ENCODE peak calls at places on chromosomes 1 and 21, in seven cellular contexts. One of them, this sample, is unnamed.

GRCh38 chr1:62175568-62176179 is 19.0 kb upstream of the L1TD1 start:
- DNase-seq in EL: peak
- DNase-seq in activated CD4-positive, alpha-beta T cell treated with anti-CD3 and anti-CD28 coated beads for 48 hours: peak
- DNase-seq in SW 1271: peak
- DNase-seq in AG08395: peak
- DNase-seq in activated T-cell treated with anti-CD3 and anti-CD28 coated beads for 1 hour: peak
- DNase-seq in stimulated activated CD8-positive, alpha-beta memory T cell treated with anti-CD3 and anti-CD28 coated beads, Interleukin-4, amount 100 ng/mL, for 4 hours: no peak
- DNase-seq in this sample: peak

GRCh38 chr1:1352784-1353388 is 3.7 kb upstream of the DVL1 start:
- DNase-seq in EL: no peak
- DNase-seq in activated CD4-positive, alpha-beta T cell treated with anti-CD3 and anti-CD28 coated beads for 48 hours: no peak
- DNase-seq in SW 1271: no peak
- DNase-seq in AG08395: no peak
- DNase-seq in activated T-cell treated with anti-CD3 and anti-CD28 coated beads for 1 hour: no peak
- DNase-seq in stimulated activated CD8-positive, alpha-beta memory T cell treated with anti-CD3 and anti-CD28 coated beads, Interleukin-4, amount 100 ng/mL, for 4 hours: no peak
- DNase-seq in this sample: no peak

GRCh38 chr1:119008483-119009299 is 20.5 kb upstream of the TBX15 start:
- DNase-seq in EL: peak
- DNase-seq in activated CD4-positive, alpha-beta T cell treated with anti-CD3 and anti-CD28 coated beads for 48 hours: peak
- DNase-seq in SW 1271: no peak
- DNase-seq in AG08395: peak
- DNase-seq in activated T-cell treated with anti-CD3 and anti-CD28 coated beads for 1 hour: no peak
- DNase-seq in stimulated activated CD8-positive, alpha-beta memory T cell treated with anti-CD3 and anti-CD28 coated beads, Interleukin-4, amount 100 ng/mL, for 4 hours: no peak
- DNase-seq in this sample: peak

GRCh38 chr1:35447278-35447677 is 109.9 kb downstream of the KIAA0319L start:
- DNase-seq in EL: no peak
- DNase-seq in activated CD4-positive, alpha-beta T cell treated with anti-CD3 and anti-CD28 coated beads for 48 hours: no peak
- DNase-seq in SW 1271: no peak
- DNase-seq in AG08395: no peak
- DNase-seq in activated T-cell treated with anti-CD3 and anti-CD28 coated beads for 1 hour: no peak
- DNase-seq in stimulated activated CD8-positive, alpha-beta memory T cell treated with anti-CD3 and anti-CD28 coated beads, Interleukin-4, amount 100 ng/mL, for 4 hours: no peak
- DNase-seq in this sample: no peak

GRCh38 chr1:35569956-35570355 is 3.2 kb upstream of the TFAP2E start:
- DNase-seq in EL: peak
- DNase-seq in activated CD4-positive, alpha-beta T cell treated with anti-CD3 and anti-CD28 coated beads for 48 hours: no peak
- DNase-seq in SW 1271: no peak
- DNase-seq in AG08395: no peak
- DNase-seq in activated T-cell treated with anti-CD3 and anti-CD28 coated beads for 1 hour: no peak
- DNase-seq in stimulated activated CD8-positive, alpha-beta memory T cell treated with anti-CD3 and anti-CD28 coated beads, Interleukin-4, amount 100 ng/mL, for 4 hours: no peak
- DNase-seq in this sample: no peak

GRCh38 chr1:94336991-94337390 is 81.2 kb upstream of the ABCD3 start:
- DNase-seq in EL: no peak
- DNase-seq in activated CD4-positive, alpha-beta T cell treated with anti-CD3 and anti-CD28 coated beads for 48 hours: peak
- DNase-seq in SW 1271: no peak
- DNase-seq in AG08395: no peak
- DNase-seq in activated T-cell treated with anti-CD3 and anti-CD28 coated beads for 1 hour: no peak
- DNase-seq in stimulated activated CD8-positive, alpha-beta memory T cell treated with anti-CD3 and anti-CD28 coated beads, Interleukin-4, amount 100 ng/mL, for 4 hours: no peak
- DNase-seq in this sample: no peak

GRCh38 chr1:179953974-179954493 is 576 bp upstream of the CEP350 start:
- DNase-seq in EL: peak
- DNase-seq in activated CD4-positive, alpha-beta T cell treated with anti-CD3 and anti-CD28 coated beads for 48 hours: peak
- DNase-seq in SW 1271: peak
- DNase-seq in AG08395: peak
- DNase-seq in activated T-cell treated with anti-CD3 and anti-CD28 coated beads for 1 hour: peak
- DNase-seq in stimulated activated CD8-positive, alpha-beta memory T cell treated with anti-CD3 and anti-CD28 coated beads, Interleukin-4, amount 100 ng/mL, for 4 hours: peak
- DNase-seq in this sample: no peak

GRCh38 chr1:217078010-217078704 is 354.9 kb upstream of the ESRRG start:
- DNase-seq in EL: no peak
- DNase-seq in activated CD4-positive, alpha-beta T cell treated with anti-CD3 and anti-CD28 coated beads for 48 hours: no peak
- DNase-seq in SW 1271: no peak
- DNase-seq in AG08395: no peak
- DNase-seq in activated T-cell treated with anti-CD3 and anti-CD28 coated beads for 1 hour: no peak
- DNase-seq in stimulated activated CD8-positive, alpha-beta memory T cell treated with anti-CD3 and anti-CD28 coated beads, Interleukin-4, amount 100 ng/mL, for 4 hours: no peak
- DNase-seq in this sample: no peak

GRCh38 chr21:41642399-41642798 is 124.5 kb downstream of the RIPK4 start:
- DNase-seq in EL: peak
- DNase-seq in activated CD4-positive, alpha-beta T cell treated with anti-CD3 and anti-CD28 coated beads for 48 hours: no peak
- DNase-seq in SW 1271: no peak
- DNase-seq in AG08395: no peak
- DNase-seq in activated T-cell treated with anti-CD3 and anti-CD28 coated beads for 1 hour: no peak
- DNase-seq in stimulated activated CD8-positive, alpha-beta memory T cell treated with anti-CD3 and anti-CD28 coated beads, Interleukin-4, amount 100 ng/mL, for 4 hours: no peak
- DNase-seq in this sample: peak

GRCh38 chr1:228989676-228989991 is 254.4 kb downstream of the RHOU start:
- DNase-seq in EL: no peak
- DNase-seq in activated CD4-positive, alpha-beta T cell treated with anti-CD3 and anti-CD28 coated beads for 48 hours: no peak
- DNase-seq in SW 1271: no peak
- DNase-seq in AG08395: no peak
- DNase-seq in activated T-cell treated with anti-CD3 and anti-CD28 coated beads for 1 hour: no peak
- DNase-seq in stimulated activated CD8-positive, alpha-beta memory T cell treated with anti-CD3 and anti-CD28 coated beads, Interleukin-4, amount 100 ng/mL, for 4 hours: no peak
- DNase-seq in this sample: no peak

GRCh38 chr1:108862698-108863477 is 6.0 kb upstream of the AKNAD1 start:
- DNase-seq in EL: no peak
- DNase-seq in activated CD4-positive, alpha-beta T cell treated with anti-CD3 and anti-CD28 coated beads for 48 hours: no peak
- DNase-seq in SW 1271: no peak
- DNase-seq in AG08395: no peak
- DNase-seq in activated T-cell treated with anti-CD3 and anti-CD28 coated beads for 1 hour: no peak
- DNase-seq in stimulated activated CD8-positive, alpha-beta memory T cell treated with anti-CD3 and anti-CD28 coated beads, Interleukin-4, amount 100 ng/mL, for 4 hours: no peak
- DNase-seq in this sample: no peak

GRCh38 chr1:228837817-228838716 is 102.8 kb downstream of the RHOU start:
- DNase-seq in EL: peak
- DNase-seq in activated CD4-positive, alpha-beta T cell treated with anti-CD3 and anti-CD28 coated beads for 48 hours: no peak
- DNase-seq in SW 1271: peak
- DNase-seq in AG08395: peak
- DNase-seq in activated T-cell treated with anti-CD3 and anti-CD28 coated beads for 1 hour: no peak
- DNase-seq in stimulated activated CD8-positive, alpha-beta memory T cell treated with anti-CD3 and anti-CD28 coated beads, Interleukin-4, amount 100 ng/mL, for 4 hours: no peak
- DNase-seq in this sample: peak

GRCh38 chr1:22643928-22644327 is 495 bp downstream of the C1QC start:
- DNase-seq in EL: no peak
- DNase-seq in activated CD4-positive, alpha-beta T cell treated with anti-CD3 and anti-CD28 coated beads for 48 hours: no peak
- DNase-seq in SW 1271: no peak
- DNase-seq in AG08395: no peak
- DNase-seq in activated T-cell treated with anti-CD3 and anti-CD28 coated beads for 1 hour: no peak
- DNase-seq in stimulated activated CD8-positive, alpha-beta memory T cell treated with anti-CD3 and anti-CD28 coated beads, Interleukin-4, amount 100 ng/mL, for 4 hours: no peak
- DNase-seq in this sample: no peak

GRCh38 chr1:204742676-204743075 is 57.1 kb upstream of the LRRN2 start:
- DNase-seq in EL: no peak
- DNase-seq in activated CD4-positive, alpha-beta T cell treated with anti-CD3 and anti-CD28 coated beads for 48 hours: no peak
- DNase-seq in SW 1271: no peak
- DNase-seq in AG08395: no peak
- DNase-seq in activated T-cell treated with anti-CD3 and anti-CD28 coated beads for 1 hour: no peak
- DNase-seq in stimulated activated CD8-positive, alpha-beta memory T cell treated with anti-CD3 and anti-CD28 coated beads, Interleukin-4, amount 100 ng/mL, for 4 hours: no peak
- DNase-seq in this sample: no peak

GRCh38 chr1:20211511-20211931 is 25.2 kb upstream of the PLA2G2C start:
- DNase-seq in EL: no peak
- DNase-seq in activated CD4-positive, alpha-beta T cell treated with anti-CD3 and anti-CD28 coated beads for 48 hours: no peak
- DNase-seq in SW 1271: no peak
- DNase-seq in AG08395: no peak
- DNase-seq in activated T-cell treated with anti-CD3 and anti-CD28 coated beads for 1 hour: no peak
- DNase-seq in stimulated activated CD8-positive, alpha-beta memory T cell treated with anti-CD3 and anti-CD28 coated beads, Interleukin-4, amount 100 ng/mL, for 4 hours: no peak
- DNase-seq in this sample: no peak

GRCh38 chr1:32754282-32755097 is 51.9 kb upstream of the SYNC start:
- DNase-seq in EL: no peak
- DNase-seq in activated CD4-positive, alpha-beta T cell treated with anti-CD3 and anti-CD28 coated beads for 48 hours: peak
- DNase-seq in SW 1271: no peak
- DNase-seq in AG08395: no peak
- DNase-seq in activated T-cell treated with anti-CD3 and anti-CD28 coated beads for 1 hour: peak
- DNase-seq in stimulated activated CD8-positive, alpha-beta memory T cell treated with anti-CD3 and anti-CD28 coated beads, Interleukin-4, amount 100 ng/mL, for 4 hours: peak
- DNase-seq in this sample: no peak

GRCh38 chr1:228424685-228425660 is 8.3 kb upstream of the TRIM17 start:
- DNase-seq in EL: no peak
- DNase-seq in activated CD4-positive, alpha-beta T cell treated with anti-CD3 and anti-CD28 coated beads for 48 hours: no peak
- DNase-seq in SW 1271: no peak
- DNase-seq in AG08395: no peak
- DNase-seq in activated T-cell treated with anti-CD3 and anti-CD28 coated beads for 1 hour: no peak
- DNase-seq in stimulated activated CD8-positive, alpha-beta memory T cell treated with anti-CD3 and anti-CD28 coated beads, Interleukin-4, amount 100 ng/mL, for 4 hours: no peak
- DNase-seq in this sample: no peak

GRCh38 chr1:204751480-204751879 is 65.9 kb upstream of the LRRN2 start:
- DNase-seq in EL: no peak
- DNase-seq in activated CD4-positive, alpha-beta T cell treated with anti-CD3 and anti-CD28 coated beads for 48 hours: no peak
- DNase-seq in SW 1271: no peak
- DNase-seq in AG08395: no peak
- DNase-seq in activated T-cell treated with anti-CD3 and anti-CD28 coated beads for 1 hour: no peak
- DNase-seq in stimulated activated CD8-positive, alpha-beta memory T cell treated with anti-CD3 and anti-CD28 coated beads, Interleukin-4, amount 100 ng/mL, for 4 hours: no peak
- DNase-seq in this sample: no peak

GRCh38 chr1:147567594-147568381 is 26.5 kb downstream of the BCL9 start:
- DNase-seq in EL: no peak
- DNase-seq in activated CD4-positive, alpha-beta T cell treated with anti-CD3 and anti-CD28 coated beads for 48 hours: no peak
- DNase-seq in SW 1271: no peak
- DNase-seq in AG08395: no peak
- DNase-seq in activated T-cell treated with anti-CD3 and anti-CD28 coated beads for 1 hour: no peak
- DNase-seq in stimulated activated CD8-positive, alpha-beta memory T cell treated with anti-CD3 and anti-CD28 coated beads, Interleukin-4, amount 100 ng/mL, for 4 hours: no peak
- DNase-seq in this sample: no peak

GRCh38 chr1:172719066-172719627 is 60.2 kb downstream of the FASLG start:
- DNase-seq in EL: no peak
- DNase-seq in activated CD4-positive, alpha-beta T cell treated with anti-CD3 and anti-CD28 coated beads for 48 hours: no peak
- DNase-seq in SW 1271: no peak
- DNase-seq in AG08395: no peak
- DNase-seq in activated T-cell treated with anti-CD3 and anti-CD28 coated beads for 1 hour: no peak
- DNase-seq in stimulated activated CD8-positive, alpha-beta memory T cell treated with anti-CD3 and anti-CD28 coated beads, Interleukin-4, amount 100 ng/mL, for 4 hours: no peak
- DNase-seq in this sample: peak

GRCh38 chr1:219088778-219089557 is 84.7 kb upstream of the LYPLAL1 start:
- DNase-seq in EL: peak
- DNase-seq in activated CD4-positive, alpha-beta T cell treated with anti-CD3 and anti-CD28 coated beads for 48 hours: no peak
- DNase-seq in SW 1271: peak
- DNase-seq in AG08395: peak
- DNase-seq in activated T-cell treated with anti-CD3 and anti-CD28 coated beads for 1 hour: no peak
- DNase-seq in stimulated activated CD8-positive, alpha-beta memory T cell treated with anti-CD3 and anti-CD28 coated beads, Interleukin-4, amount 100 ng/mL, for 4 hours: no peak
- DNase-seq in this sample: peak

GRCh38 chr1:15788624-15789301 is 18.7 kb downstream of the UQCRHL start:
- DNase-seq in EL: peak
- DNase-seq in activated CD4-positive, alpha-beta T cell treated with anti-CD3 and anti-CD28 coated beads for 48 hours: no peak
- DNase-seq in SW 1271: peak
- DNase-seq in AG08395: no peak
- DNase-seq in activated T-cell treated with anti-CD3 and anti-CD28 coated beads for 1 hour: no peak
- DNase-seq in stimulated activated CD8-positive, alpha-beta memory T cell treated with anti-CD3 and anti-CD28 coated beads, Interleukin-4, amount 100 ng/mL, for 4 hours: no peak
- DNase-seq in this sample: peak

GRCh38 chr1:221239911-221240310 is 360.7 kb downstream of the HLX start:
- DNase-seq in EL: no peak
- DNase-seq in activated CD4-positive, alpha-beta T cell treated with anti-CD3 and anti-CD28 coated beads for 48 hours: no peak
- DNase-seq in SW 1271: no peak
- DNase-seq in AG08395: no peak
- DNase-seq in activated T-cell treated with anti-CD3 and anti-CD28 coated beads for 1 hour: no peak
- DNase-seq in stimulated activated CD8-positive, alpha-beta memory T cell treated with anti-CD3 and anti-CD28 coated beads, Interleukin-4, amount 100 ng/mL, for 4 hours: no peak
- DNase-seq in this sample: no peak

GRCh38 chr21:45029298-45029967 is 44.9 kb upstream of the ADARB1 start:
- DNase-seq in EL: no peak
- DNase-seq in activated CD4-positive, alpha-beta T cell treated with anti-CD3 and anti-CD28 coated beads for 48 hours: no peak
- DNase-seq in SW 1271: no peak
- DNase-seq in AG08395: peak
- DNase-seq in activated T-cell treated with anti-CD3 and anti-CD28 coated beads for 1 hour: no peak
- DNase-seq in stimulated activated CD8-positive, alpha-beta memory T cell treated with anti-CD3 and anti-CD28 coated beads, Interleukin-4, amount 100 ng/mL, for 4 hours: no peak
- DNase-seq in this sample: no peak

GRCh38 chr21:39016740-39017315 is 166.4 kb downstream of the PSMG1 start:
- DNase-seq in EL: peak
- DNase-seq in activated CD4-positive, alpha-beta T cell treated with anti-CD3 and anti-CD28 coated beads for 48 hours: no peak
- DNase-seq in SW 1271: no peak
- DNase-seq in AG08395: no peak
- DNase-seq in activated T-cell treated with anti-CD3 and anti-CD28 coated beads for 1 hour: no peak
- DNase-seq in stimulated activated CD8-positive, alpha-beta memory T cell treated with anti-CD3 and anti-CD28 coated beads, Interleukin-4, amount 100 ng/mL, for 4 hours: no peak
- DNase-seq in this sample: no peak

GRCh38 chr1:206116873-206117150 is 376 bp downstream of the AVPR1B start:
- DNase-seq in EL: no peak
- DNase-seq in activated CD4-positive, alpha-beta T cell treated with anti-CD3 and anti-CD28 coated beads for 48 hours: no peak
- DNase-seq in SW 1271: no peak
- DNase-seq in AG08395: no peak
- DNase-seq in activated T-cell treated with anti-CD3 and anti-CD28 coated beads for 1 hour: no peak
- DNase-seq in stimulated activated CD8-positive, alpha-beta memory T cell treated with anti-CD3 and anti-CD28 coated beads, Interleukin-4, amount 100 ng/mL, for 4 hours: no peak
- DNase-seq in this sample: no peak

GRCh38 chr1:156347337-156347736 is 9.0 kb downstream of the TSACC start:
- DNase-seq in EL: peak
- DNase-seq in activated CD4-positive, alpha-beta T cell treated with anti-CD3 and anti-CD28 coated beads for 48 hours: no peak
- DNase-seq in SW 1271: no peak
- DNase-seq in AG08395: peak
- DNase-seq in activated T-cell treated with anti-CD3 and anti-CD28 coated beads for 1 hour: no peak
- DNase-seq in stimulated activated CD8-positive, alpha-beta memory T cell treated with anti-CD3 and anti-CD28 coated beads, Interleukin-4, amount 100 ng/mL, for 4 hours: no peak
- DNase-seq in this sample: peak

GRCh38 chr1:232476538-232476950 is 153.4 kb downstream of the SIPA1L2 start:
- DNase-seq in EL: no peak
- DNase-seq in activated CD4-positive, alpha-beta T cell treated with anti-CD3 and anti-CD28 coated beads for 48 hours: no peak
- DNase-seq in SW 1271: no peak
- DNase-seq in AG08395: no peak
- DNase-seq in activated T-cell treated with anti-CD3 and anti-CD28 coated beads for 1 hour: no peak
- DNase-seq in stimulated activated CD8-positive, alpha-beta memory T cell treated with anti-CD3 and anti-CD28 coated beads, Interleukin-4, amount 100 ng/mL, for 4 hours: no peak
- DNase-seq in this sample: peak

GRCh38 chr1:27539901-27540861 is 50.2 kb upstream of the WASF2 start:
- DNase-seq in EL: peak
- DNase-seq in activated CD4-positive, alpha-beta T cell treated with anti-CD3 and anti-CD28 coated beads for 48 hours: no peak
- DNase-seq in SW 1271: peak
- DNase-seq in AG08395: peak
- DNase-seq in activated T-cell treated with anti-CD3 and anti-CD28 coated beads for 1 hour: no peak
- DNase-seq in stimulated activated CD8-positive, alpha-beta memory T cell treated with anti-CD3 and anti-CD28 coated beads, Interleukin-4, amount 100 ng/mL, for 4 hours: no peak
- DNase-seq in this sample: peak

GRCh38 chr1:55064071-55064581 is 24.8 kb downstream of the PCSK9 start:
- DNase-seq in EL: peak
- DNase-seq in activated CD4-positive, alpha-beta T cell treated with anti-CD3 and anti-CD28 coated beads for 48 hours: no peak
- DNase-seq in SW 1271: no peak
- DNase-seq in AG08395: no peak
- DNase-seq in activated T-cell treated with anti-CD3 and anti-CD28 coated beads for 1 hour: no peak
- DNase-seq in stimulated activated CD8-positive, alpha-beta memory T cell treated with anti-CD3 and anti-CD28 coated beads, Interleukin-4, amount 100 ng/mL, for 4 hours: no peak
- DNase-seq in this sample: no peak